ENCODE peak calls at places on chromosomes 16 and 17, in nine cellular contexts. One of them, this sample, is unnamed.

GRCh38 chr16:72979974-72980373 is 68.0 kb downstream of the ZFHX3 start:
- DNase-seq in NCI-H2029: no peak
- DNase-seq in left ventricle myocardium inferior: no peak
- DNase-seq in BJ: no peak
- DNase-seq in stimulated activated effector memory CD8-positive, alpha-beta T cell treated with anti-CD3 and anti-CD28 coated beads, Interleukin-12 subunit alpha, Interleukin-12 subunit beta, amount 100 ng/mL, for 72 hours: no peak
- DNase-seq in occipital lobe: no peak
- DNase-seq in fibroblast of mammary gland: no peak
- DNase-seq in stimulated activated CD8-positive, alpha-beta memory T cell treated with anti-CD3 and anti-CD28 coated beads, Interleukin-4, amount 100 ng/mL, for 48 hours: no peak
- DNase-seq in HS-5: no peak
- DNase-seq in this sample: no peak

GRCh38 chr16:3101018-3101840 is 2.1 kb upstream of the ZSCAN10 start:
- DNase-seq in fibroblast of mammary gland: peak; percentile 39
- DNase-seq in HS-5: no peak
- DNase-seq in left ventricle myocardium inferior: no peak
- DNase-seq in stimulated activated effector memory CD8-positive, alpha-beta T cell treated with anti-CD3 and anti-CD28 coated beads, Interleukin-12 subunit alpha, Interleukin-12 subunit beta, amount 100 ng/mL, for 72 hours: peak; percentile 39
- DNase-seq in NCI-H2029: no peak
- DNase-seq in BJ: no peak
- DNase-seq in stimulated activated CD8-positive, alpha-beta memory T cell treated with anti-CD3 and anti-CD28 coated beads, Interleukin-4, amount 100 ng/mL, for 48 hours: peak; percentile 68
- DNase-seq in occipital lobe: no peak
- DNase-seq in this sample: peak; percentile 22

GRCh38 chr17:10292057-10292931 is 80.5 kb downstream of the MYH13 start:
- DNase-seq in stimulated activated CD8-positive, alpha-beta memory T cell treated with anti-CD3 and anti-CD28 coated beads, Interleukin-4, amount 100 ng/mL, for 48 hours: peak; percentile 29
- DNase-seq in BJ: no peak
- DNase-seq in fibroblast of mammary gland: peak; percentile 81
- DNase-seq in occipital lobe: no peak
- DNase-seq in left ventricle myocardium inferior: peak; percentile 46
- DNase-seq in HS-5: peak; percentile 46
- DNase-seq in NCI-H2029: no peak
- DNase-seq in stimulated activated effector memory CD8-positive, alpha-beta T cell treated with anti-CD3 and anti-CD28 coated beads, Interleukin-12 subunit alpha, Interleukin-12 subunit beta, amount 100 ng/mL, for 72 hours: no peak
- DNase-seq in this sample: no peak

GRCh38 chr17:4074831-4075495 is 67.9 kb downstream of the ZZEF1 start:
- DNase-seq in HS-5: no peak
- DNase-seq in occipital lobe: no peak
- DNase-seq in left ventricle myocardium inferior: no peak
- DNase-seq in fibroblast of mammary gland: peak; percentile 46
- DNase-seq in NCI-H2029: peak; percentile 19
- DNase-seq in BJ: no peak
- DNase-seq in stimulated activated CD8-positive, alpha-beta memory T cell treated with anti-CD3 and anti-CD28 coated beads, Interleukin-4, amount 100 ng/mL, for 48 hours: no peak
- DNase-seq in stimulated activated effector memory CD8-positive, alpha-beta T cell treated with anti-CD3 and anti-CD28 coated beads, Interleukin-12 subunit alpha, Interleukin-12 subunit beta, amount 100 ng/mL, for 72 hours: no peak
- DNase-seq in this sample: no peak

GRCh38 chr16:77683845-77684526 is 38.3 kb upstream of the NUDT7 start:
- DNase-seq in occipital lobe: no peak
- DNase-seq in left ventricle myocardium inferior: no peak
- DNase-seq in stimulated activated effector memory CD8-positive, alpha-beta T cell treated with anti-CD3 and anti-CD28 coated beads, Interleukin-12 subunit alpha, Interleukin-12 subunit beta, amount 100 ng/mL, for 72 hours: no peak
- DNase-seq in stimulated activated CD8-positive, alpha-beta memory T cell treated with anti-CD3 and anti-CD28 coated beads, Interleukin-4, amount 100 ng/mL, for 48 hours: no peak
- DNase-seq in BJ: no peak
- DNase-seq in HS-5: no peak
- DNase-seq in NCI-H2029: no peak
- DNase-seq in fibroblast of mammary gland: no peak
- DNase-seq in this sample: no peak

GRCh38 chr17:4485676-4486646 is 12.7 kb upstream of the SPNS2 start:
- DNase-seq in BJ: no peak
- DNase-seq in fibroblast of mammary gland: no peak
- DNase-seq in left ventricle myocardium inferior: no peak
- DNase-seq in NCI-H2029: no peak
- DNase-seq in occipital lobe: no peak
- DNase-seq in stimulated activated CD8-positive, alpha-beta memory T cell treated with anti-CD3 and anti-CD28 coated beads, Interleukin-4, amount 100 ng/mL, for 48 hours: peak; percentile 70
- DNase-seq in HS-5: no peak
- DNase-seq in stimulated activated effector memory CD8-positive, alpha-beta T cell treated with anti-CD3 and anti-CD28 coated beads, Interleukin-12 subunit alpha, Interleukin-12 subunit beta, amount 100 ng/mL, for 72 hours: no peak
- DNase-seq in this sample: no peak

GRCh38 chr16:11379420-11379819 is 34.2 kb downstream of the RMI2 start:
- DNase-seq in stimulated activated effector memory CD8-positive, alpha-beta T cell treated with anti-CD3 and anti-CD28 coated beads, Interleukin-12 subunit alpha, Interleukin-12 subunit beta, amount 100 ng/mL, for 72 hours: peak; percentile 30
- DNase-seq in stimulated activated CD8-positive, alpha-beta memory T cell treated with anti-CD3 and anti-CD28 coated beads, Interleukin-4, amount 100 ng/mL, for 48 hours: peak; percentile 66
- DNase-seq in fibroblast of mammary gland: peak; percentile 60
- DNase-seq in NCI-H2029: peak; percentile 18
- DNase-seq in HS-5: no peak
- DNase-seq in BJ: no peak
- DNase-seq in occipital lobe: no peak
- DNase-seq in left ventricle myocardium inferior: no peak
- DNase-seq in this sample: no peak

GRCh38 chr16:53090591-53091507 is 36.1 kb downstream of the CHD9 start:
- DNase-seq in left ventricle myocardium inferior: peak; percentile 93
- DNase-seq in BJ: peak; percentile 96
- DNase-seq in occipital lobe: peak; percentile 90
- DNase-seq in NCI-H2029: no peak
- DNase-seq in stimulated activated CD8-positive, alpha-beta memory T cell treated with anti-CD3 and anti-CD28 coated beads, Interleukin-4, amount 100 ng/mL, for 48 hours: peak; percentile 32
- DNase-seq in stimulated activated effector memory CD8-positive, alpha-beta T cell treated with anti-CD3 and anti-CD28 coated beads, Interleukin-12 subunit alpha, Interleukin-12 subunit beta, amount 100 ng/mL, for 72 hours: peak; percentile 3
- DNase-seq in HS-5: no peak
- DNase-seq in fibroblast of mammary gland: peak; percentile 100
- DNase-seq in this sample: peak; percentile 73

GRCh38 chr17:61325382-61326073 is 74.1 kb upstream of the TBX2 start:
- DNase-seq in left ventricle myocardium inferior: no peak
- DNase-seq in HS-5: peak; percentile 48
- DNase-seq in stimulated activated CD8-positive, alpha-beta memory T cell treated with anti-CD3 and anti-CD28 coated beads, Interleukin-4, amount 100 ng/mL, for 48 hours: no peak
- DNase-seq in NCI-H2029: no peak
- DNase-seq in stimulated activated effector memory CD8-positive, alpha-beta T cell treated with anti-CD3 and anti-CD28 coated beads, Interleukin-12 subunit alpha, Interleukin-12 subunit beta, amount 100 ng/mL, for 72 hours: no peak
- DNase-seq in occipital lobe: no peak
- DNase-seq in fibroblast of mammary gland: peak; percentile 93
- DNase-seq in BJ: no peak
- DNase-seq in this sample: no peak

GRCh38 chr17:7220593-7221280 is 999 bp downstream of the ACADVL start:
- DNase-seq in stimulated activated effector memory CD8-positive, alpha-beta T cell treated with anti-CD3 and anti-CD28 coated beads, Interleukin-12 subunit alpha, Interleukin-12 subunit beta, amount 100 ng/mL, for 72 hours: peak; percentile 31
- DNase-seq in NCI-H2029: peak; percentile 15
- DNase-seq in left ventricle myocardium inferior: no peak
- DNase-seq in HS-5: no peak
- DNase-seq in BJ: no peak
- DNase-seq in occipital lobe: no peak
- DNase-seq in fibroblast of mammary gland: peak; percentile 67
- DNase-seq in stimulated activated CD8-positive, alpha-beta memory T cell treated with anti-CD3 and anti-CD28 coated beads, Interleukin-4, amount 100 ng/mL, for 48 hours: peak; percentile 76
- DNase-seq in this sample: peak; percentile 93

GRCh38 chr16:23863511-23864422 is 28.0 kb downstream of the PRKCB start:
- DNase-seq in NCI-H2029: no peak
- DNase-seq in stimulated activated CD8-positive, alpha-beta memory T cell treated with anti-CD3 and anti-CD28 coated beads, Interleukin-4, amount 100 ng/mL, for 48 hours: no peak
- DNase-seq in BJ: no peak
- DNase-seq in HS-5: no peak
- DNase-seq in stimulated activated effector memory CD8-positive, alpha-beta T cell treated with anti-CD3 and anti-CD28 coated beads, Interleukin-12 subunit alpha, Interleukin-12 subunit beta, amount 100 ng/mL, for 72 hours: no peak
- DNase-seq in left ventricle myocardium inferior: no peak
- DNase-seq in fibroblast of mammary gland: no peak
- DNase-seq in occipital lobe: no peak
- DNase-seq in this sample: no peak

GRCh38 chr16:86063696-86064405 is 164.9 kb downstream of the IRF8 start:
- DNase-seq in stimulated activated effector memory CD8-positive, alpha-beta T cell treated with anti-CD3 and anti-CD28 coated beads, Interleukin-12 subunit alpha, Interleukin-12 subunit beta, amount 100 ng/mL, for 72 hours: no peak
- DNase-seq in stimulated activated CD8-positive, alpha-beta memory T cell treated with anti-CD3 and anti-CD28 coated beads, Interleukin-4, amount 100 ng/mL, for 48 hours: no peak
- DNase-seq in left ventricle myocardium inferior: no peak
- DNase-seq in fibroblast of mammary gland: no peak
- DNase-seq in NCI-H2029: no peak
- DNase-seq in HS-5: no peak
- DNase-seq in occipital lobe: no peak
- DNase-seq in BJ: no peak
- DNase-seq in this sample: peak; percentile 21

This sample was measured in posterior cingulate gyrus.